ENCODE peak calls at places on chromosomes 2 and 18, in six cellular contexts. One of them, this sample, is unnamed.
A peak's percentile ranks its signal among the peaks of the same experiment; 100 is the strongest.

GRCh38 chr2:223528036-223528435 is 74.1 kb downstream of the SCG2 start:
- DNase-seq in tibial artery: no peak
- DNase-seq in stimulated activated CD8-positive, alpha-beta memory T cell treated with anti-CD3 and anti-CD28 coated beads, Interleukin-15, amount 100 ng/mL, for 48 hours: no peak
- DNase-seq in CD8-positive, alpha-beta T cell: no peak
- DNase-seq in posterior cingulate gyrus: no peak
- DNase-seq in activated CD4-positive, alpha-beta T cell treated with anti-CD3 and anti-CD28 coated beads, Interleukin-2, amount 10 ng/mL, durations not matched to agents 7 days and 5 days: no peak
- DNase-seq in this sample: no peak

GRCh38 chr2:10712186-10712809 is 9.1 kb upstream of the ATP6V1C2 start:
- DNase-seq in tibial artery: no peak
- DNase-seq in stimulated activated CD8-positive, alpha-beta memory T cell treated with anti-CD3 and anti-CD28 coated beads, Interleukin-15, amount 100 ng/mL, for 48 hours: no peak
- DNase-seq in CD8-positive, alpha-beta T cell: no peak
- DNase-seq in posterior cingulate gyrus: no peak
- DNase-seq in activated CD4-positive, alpha-beta T cell treated with anti-CD3 and anti-CD28 coated beads, Interleukin-2, amount 10 ng/mL, durations not matched to agents 7 days and 5 days: peak; percentile 34
- DNase-seq in this sample: no peak

GRCh38 chr2:66850406-66850805 is 415.5 kb downstream of the MEIS1 start:
- DNase-seq in tibial artery: no peak
- DNase-seq in stimulated activated CD8-positive, alpha-beta memory T cell treated with anti-CD3 and anti-CD28 coated beads, Interleukin-15, amount 100 ng/mL, for 48 hours: no peak
- DNase-seq in CD8-positive, alpha-beta T cell: no peak
- DNase-seq in posterior cingulate gyrus: no peak
- DNase-seq in activated CD4-positive, alpha-beta T cell treated with anti-CD3 and anti-CD28 coated beads, Interleukin-2, amount 10 ng/mL, durations not matched to agents 7 days and 5 days: no peak
- DNase-seq in this sample: no peak

GRCh38 chr2:100237046-100237615 is 85.2 kb downstream of the LONRF2 start:
- DNase-seq in tibial artery: no peak
- DNase-seq in stimulated activated CD8-positive, alpha-beta memory T cell treated with anti-CD3 and anti-CD28 coated beads, Interleukin-15, amount 100 ng/mL, for 48 hours: no peak
- DNase-seq in CD8-positive, alpha-beta T cell: no peak
- DNase-seq in posterior cingulate gyrus: no peak
- DNase-seq in activated CD4-positive, alpha-beta T cell treated with anti-CD3 and anti-CD28 coated beads, Interleukin-2, amount 10 ng/mL, durations not matched to agents 7 days and 5 days: no peak
- DNase-seq in this sample: no peak

GRCh38 chr2:8229546-8229986 is 452.3 kb upstream of the ID2 start:
- DNase-seq in tibial artery: peak; percentile 88
- DNase-seq in stimulated activated CD8-positive, alpha-beta memory T cell treated with anti-CD3 and anti-CD28 coated beads, Interleukin-15, amount 100 ng/mL, for 48 hours: peak; percentile 32
- DNase-seq in CD8-positive, alpha-beta T cell: peak; percentile 58
- DNase-seq in posterior cingulate gyrus: peak; percentile 24
- DNase-seq in activated CD4-positive, alpha-beta T cell treated with anti-CD3 and anti-CD28 coated beads, Interleukin-2, amount 10 ng/mL, durations not matched to agents 7 days and 5 days: peak; percentile 60
- DNase-seq in this sample: peak; percentile 10

GRCh38 chr18:38940863-38941531 is 1375.4 kb upstream of the CELF4 start:
- DNase-seq in tibial artery: no peak
- DNase-seq in stimulated activated CD8-positive, alpha-beta memory T cell treated with anti-CD3 and anti-CD28 coated beads, Interleukin-15, amount 100 ng/mL, for 48 hours: peak; percentile 36
- DNase-seq in CD8-positive, alpha-beta T cell: peak; percentile 56
- DNase-seq in posterior cingulate gyrus: no peak
- DNase-seq in activated CD4-positive, alpha-beta T cell treated with anti-CD3 and anti-CD28 coated beads, Interleukin-2, amount 10 ng/mL, durations not matched to agents 7 days and 5 days: peak; percentile 52
- DNase-seq in this sample: no peak

GRCh38 chr2:189276277-189276676 is 96.7 kb upstream of the COL5A2 start:
- DNase-seq in tibial artery: no peak
- DNase-seq in stimulated activated CD8-positive, alpha-beta memory T cell treated with anti-CD3 and anti-CD28 coated beads, Interleukin-15, amount 100 ng/mL, for 48 hours: no peak
- DNase-seq in CD8-positive, alpha-beta T cell: no peak
- DNase-seq in posterior cingulate gyrus: no peak
- DNase-seq in activated CD4-positive, alpha-beta T cell treated with anti-CD3 and anti-CD28 coated beads, Interleukin-2, amount 10 ng/mL, durations not matched to agents 7 days and 5 days: no peak
- DNase-seq in this sample: no peak

GRCh38 chr2:192741889-192742288 is 547.2 kb upstream of the TMEFF2 start:
- DNase-seq in tibial artery: no peak
- DNase-seq in stimulated activated CD8-positive, alpha-beta memory T cell treated with anti-CD3 and anti-CD28 coated beads, Interleukin-15, amount 100 ng/mL, for 48 hours: no peak
- DNase-seq in CD8-positive, alpha-beta T cell: no peak
- DNase-seq in posterior cingulate gyrus: no peak
- DNase-seq in activated CD4-positive, alpha-beta T cell treated with anti-CD3 and anti-CD28 coated beads, Interleukin-2, amount 10 ng/mL, durations not matched to agents 7 days and 5 days: no peak
- DNase-seq in this sample: no peak

GRCh38 chr2:167783266-167784070 is 463.9 kb downstream of the STK39 start:
- DNase-seq in tibial artery: no peak
- DNase-seq in stimulated activated CD8-positive, alpha-beta memory T cell treated with anti-CD3 and anti-CD28 coated beads, Interleukin-15, amount 100 ng/mL, for 48 hours: no peak
- DNase-seq in CD8-positive, alpha-beta T cell: no peak
- DNase-seq in posterior cingulate gyrus: peak; percentile 16
- DNase-seq in activated CD4-positive, alpha-beta T cell treated with anti-CD3 and anti-CD28 coated beads, Interleukin-2, amount 10 ng/mL, durations not matched to agents 7 days and 5 days: no peak
- DNase-seq in this sample: no peak

GRCh38 chr2:95354469-95354901 is 48.0 kb upstream of the FAHD2A start:
- DNase-seq in tibial artery: peak; percentile 44
- DNase-seq in stimulated activated CD8-positive, alpha-beta memory T cell treated with anti-CD3 and anti-CD28 coated beads, Interleukin-15, amount 100 ng/mL, for 48 hours: no peak
- DNase-seq in CD8-positive, alpha-beta T cell: no peak
- DNase-seq in posterior cingulate gyrus: no peak
- DNase-seq in activated CD4-positive, alpha-beta T cell treated with anti-CD3 and anti-CD28 coated beads, Interleukin-2, amount 10 ng/mL, durations not matched to agents 7 days and 5 days: no peak
- DNase-seq in this sample: no peak

GRCh38 chr18:47246027-47246971 is 5.2 kb downstream of the SKOR2 start:
- DNase-seq in tibial artery: no peak
- DNase-seq in stimulated activated CD8-positive, alpha-beta memory T cell treated with anti-CD3 and anti-CD28 coated beads, Interleukin-15, amount 100 ng/mL, for 48 hours: no peak
- DNase-seq in CD8-positive, alpha-beta T cell: no peak
- DNase-seq in posterior cingulate gyrus: no peak
- DNase-seq in activated CD4-positive, alpha-beta T cell treated with anti-CD3 and anti-CD28 coated beads, Interleukin-2, amount 10 ng/mL, durations not matched to agents 7 days and 5 days: no peak
- DNase-seq in this sample: no peak

GRCh38 chr2:795245-796041 is 118.2 kb upstream of the TMEM18 start:
- DNase-seq in tibial artery: no peak
- DNase-seq in stimulated activated CD8-positive, alpha-beta memory T cell treated with anti-CD3 and anti-CD28 coated beads, Interleukin-15, amount 100 ng/mL, for 48 hours: no peak
- DNase-seq in CD8-positive, alpha-beta T cell: no peak
- DNase-seq in posterior cingulate gyrus: no peak
- DNase-seq in activated CD4-positive, alpha-beta T cell treated with anti-CD3 and anti-CD28 coated beads, Interleukin-2, amount 10 ng/mL, durations not matched to agents 7 days and 5 days: no peak
- DNase-seq in this sample: no peak

GRCh38 chr2:83901322-83901721 is 557.8 kb downstream of the SUCLG1 start:
- DNase-seq in tibial artery: no peak
- DNase-seq in stimulated activated CD8-positive, alpha-beta memory T cell treated with anti-CD3 and anti-CD28 coated beads, Interleukin-15, amount 100 ng/mL, for 48 hours: no peak
- DNase-seq in CD8-positive, alpha-beta T cell: no peak
- DNase-seq in posterior cingulate gyrus: no peak
- DNase-seq in activated CD4-positive, alpha-beta T cell treated with anti-CD3 and anti-CD28 coated beads, Interleukin-2, amount 10 ng/mL, durations not matched to agents 7 days and 5 days: no peak
- DNase-seq in this sample: no peak

GRCh38 chr2:97991081-97991856 is 4.5 kb downstream of the TMEM131 start:
- DNase-seq in tibial artery: no peak
- DNase-seq in stimulated activated CD8-positive, alpha-beta memory T cell treated with anti-CD3 and anti-CD28 coated beads, Interleukin-15, amount 100 ng/mL, for 48 hours: no peak
- DNase-seq in CD8-positive, alpha-beta T cell: no peak
- DNase-seq in posterior cingulate gyrus: no peak
- DNase-seq in activated CD4-positive, alpha-beta T cell treated with anti-CD3 and anti-CD28 coated beads, Interleukin-2, amount 10 ng/mL, durations not matched to agents 7 days and 5 days: no peak
- DNase-seq in this sample: no peak

GRCh38 chr2:39264733-39265132 is 21.0 kb upstream of the CDKL4 start:
- DNase-seq in tibial artery: no peak
- DNase-seq in stimulated activated CD8-positive, alpha-beta memory T cell treated with anti-CD3 and anti-CD28 coated beads, Interleukin-15, amount 100 ng/mL, for 48 hours: no peak
- DNase-seq in CD8-positive, alpha-beta T cell: no peak
- DNase-seq in posterior cingulate gyrus: no peak
- DNase-seq in activated CD4-positive, alpha-beta T cell treated with anti-CD3 and anti-CD28 coated beads, Interleukin-2, amount 10 ng/mL, durations not matched to agents 7 days and 5 days: no peak
- DNase-seq in this sample: no peak

GRCh38 chr2:230170532-230170931 is 49.3 kb downstream of the SP110 start:
- DNase-seq in tibial artery: no peak
- DNase-seq in stimulated activated CD8-positive, alpha-beta memory T cell treated with anti-CD3 and anti-CD28 coated beads, Interleukin-15, amount 100 ng/mL, for 48 hours: no peak
- DNase-seq in CD8-positive, alpha-beta T cell: no peak
- DNase-seq in posterior cingulate gyrus: no peak
- DNase-seq in activated CD4-positive, alpha-beta T cell treated with anti-CD3 and anti-CD28 coated beads, Interleukin-2, amount 10 ng/mL, durations not matched to agents 7 days and 5 days: peak; percentile 17
- DNase-seq in this sample: no peak

GRCh38 chr2:240464514-240465241 is 29.2 kb downstream of the GPC1 start:
- DNase-seq in tibial artery: peak; percentile 64
- DNase-seq in stimulated activated CD8-positive, alpha-beta memory T cell treated with anti-CD3 and anti-CD28 coated beads, Interleukin-15, amount 100 ng/mL, for 48 hours: no peak
- DNase-seq in CD8-positive, alpha-beta T cell: no peak
- DNase-seq in posterior cingulate gyrus: no peak
- DNase-seq in activated CD4-positive, alpha-beta T cell treated with anti-CD3 and anti-CD28 coated beads, Interleukin-2, amount 10 ng/mL, durations not matched to agents 7 days and 5 days: no peak
- DNase-seq in this sample: no peak

GRCh38 chr2:147224070-147224469 is 620.8 kb upstream of the ACVR2A start:
- DNase-seq in tibial artery: no peak
- DNase-seq in stimulated activated CD8-positive, alpha-beta memory T cell treated with anti-CD3 and anti-CD28 coated beads, Interleukin-15, amount 100 ng/mL, for 48 hours: no peak
- DNase-seq in CD8-positive, alpha-beta T cell: no peak
- DNase-seq in posterior cingulate gyrus: no peak
- DNase-seq in activated CD4-positive, alpha-beta T cell treated with anti-CD3 and anti-CD28 coated beads, Interleukin-2, amount 10 ng/mL, durations not matched to agents 7 days and 5 days: no peak
- DNase-seq in this sample: no peak

GRCh38 chr18:70671889-70672551 is 383.2 kb downstream of the SOCS6 start:
- DNase-seq in tibial artery: no peak
- DNase-seq in stimulated activated CD8-positive, alpha-beta memory T cell treated with anti-CD3 and anti-CD28 coated beads, Interleukin-15, amount 100 ng/mL, for 48 hours: no peak
- DNase-seq in CD8-positive, alpha-beta T cell: peak; percentile 43
- DNase-seq in posterior cingulate gyrus: no peak
- DNase-seq in activated CD4-positive, alpha-beta T cell treated with anti-CD3 and anti-CD28 coated beads, Interleukin-2, amount 10 ng/mL, durations not matched to agents 7 days and 5 days: no peak
- DNase-seq in this sample: no peak

GRCh38 chr2:131556998-131557397 is 29.3 kb downstream of the CCDC74A start:
- DNase-seq in tibial artery: no peak
- DNase-seq in stimulated activated CD8-positive, alpha-beta memory T cell treated with anti-CD3 and anti-CD28 coated beads, Interleukin-15, amount 100 ng/mL, for 48 hours: no peak
- DNase-seq in CD8-positive, alpha-beta T cell: no peak
- DNase-seq in posterior cingulate gyrus: no peak
- DNase-seq in activated CD4-positive, alpha-beta T cell treated with anti-CD3 and anti-CD28 coated beads, Interleukin-2, amount 10 ng/mL, durations not matched to agents 7 days and 5 days: no peak
- DNase-seq in this sample: no peak

GRCh38 chr2:71181316-71181715 is 45.6 kb downstream of the PAIP2B start:
- DNase-seq in tibial artery: no peak
- DNase-seq in stimulated activated CD8-positive, alpha-beta memory T cell treated with anti-CD3 and anti-CD28 coated beads, Interleukin-15, amount 100 ng/mL, for 48 hours: no peak
- DNase-seq in CD8-positive, alpha-beta T cell: no peak
- DNase-seq in posterior cingulate gyrus: no peak
- DNase-seq in activated CD4-positive, alpha-beta T cell treated with anti-CD3 and anti-CD28 coated beads, Interleukin-2, amount 10 ng/mL, durations not matched to agents 7 days and 5 days: no peak
- DNase-seq in this sample: no peak

GRCh38 chr2:238132463-238133450 is 5.7 kb upstream of the KLHL30 start:
- DNase-seq in tibial artery: peak; percentile 62
- DNase-seq in stimulated activated CD8-positive, alpha-beta memory T cell treated with anti-CD3 and anti-CD28 coated beads, Interleukin-15, amount 100 ng/mL, for 48 hours: no peak
- DNase-seq in CD8-positive, alpha-beta T cell: no peak
- DNase-seq in posterior cingulate gyrus: no peak
- DNase-seq in activated CD4-positive, alpha-beta T cell treated with anti-CD3 and anti-CD28 coated beads, Interleukin-2, amount 10 ng/mL, durations not matched to agents 7 days and 5 days: no peak
- DNase-seq in this sample: no peak

GRCh38 chr2:147232225-147232669 is 612.6 kb upstream of the ACVR2A start:
- DNase-seq in tibial artery: no peak
- DNase-seq in stimulated activated CD8-positive, alpha-beta memory T cell treated with anti-CD3 and anti-CD28 coated beads, Interleukin-15, amount 100 ng/mL, for 48 hours: no peak
- DNase-seq in CD8-positive, alpha-beta T cell: no peak
- DNase-seq in posterior cingulate gyrus: no peak
- DNase-seq in activated CD4-positive, alpha-beta T cell treated with anti-CD3 and anti-CD28 coated beads, Interleukin-2, amount 10 ng/mL, durations not matched to agents 7 days and 5 days: no peak
- DNase-seq in this sample: no peak

GRCh38 chr18:58493516-58494253 is 135.2 kb downstream of the ALPK2 start:
- DNase-seq in tibial artery: peak; percentile 72
- DNase-seq in stimulated activated CD8-positive, alpha-beta memory T cell treated with anti-CD3 and anti-CD28 coated beads, Interleukin-15, amount 100 ng/mL, for 48 hours: peak; percentile 55
- DNase-seq in CD8-positive, alpha-beta T cell: peak; percentile 60
- DNase-seq in posterior cingulate gyrus: peak; percentile 81
- DNase-seq in activated CD4-positive, alpha-beta T cell treated with anti-CD3 and anti-CD28 coated beads, Interleukin-2, amount 10 ng/mL, durations not matched to agents 7 days and 5 days: peak; percentile 84
- DNase-seq in this sample: no peak

GRCh38 chr2:167862787-167863186 is 384.6 kb downstream of the STK39 start:
- DNase-seq in tibial artery: no peak
- DNase-seq in stimulated activated CD8-positive, alpha-beta memory T cell treated with anti-CD3 and anti-CD28 coated beads, Interleukin-15, amount 100 ng/mL, for 48 hours: no peak
- DNase-seq in CD8-positive, alpha-beta T cell: no peak
- DNase-seq in posterior cingulate gyrus: no peak
- DNase-seq in activated CD4-positive, alpha-beta T cell treated with anti-CD3 and anti-CD28 coated beads, Interleukin-2, amount 10 ng/mL, durations not matched to agents 7 days and 5 days: no peak
- DNase-seq in this sample: no peak

GRCh38 chr18:26386002-26386401 is 159.8 kb downstream of the TAF4B start:
- DNase-seq in tibial artery: no peak
- DNase-seq in stimulated activated CD8-positive, alpha-beta memory T cell treated with anti-CD3 and anti-CD28 coated beads, Interleukin-15, amount 100 ng/mL, for 48 hours: no peak
- DNase-seq in CD8-positive, alpha-beta T cell: no peak
- DNase-seq in posterior cingulate gyrus: no peak
- DNase-seq in activated CD4-positive, alpha-beta T cell treated with anti-CD3 and anti-CD28 coated beads, Interleukin-2, amount 10 ng/mL, durations not matched to agents 7 days and 5 days: no peak
- DNase-seq in this sample: no peak

GRCh38 chr18:44518091-44518490 is 162.6 kb upstream of the SETBP1 start:
- DNase-seq in tibial artery: no peak
- DNase-seq in stimulated activated CD8-positive, alpha-beta memory T cell treated with anti-CD3 and anti-CD28 coated beads, Interleukin-15, amount 100 ng/mL, for 48 hours: no peak
- DNase-seq in CD8-positive, alpha-beta T cell: no peak
- DNase-seq in posterior cingulate gyrus: no peak
- DNase-seq in activated CD4-positive, alpha-beta T cell treated with anti-CD3 and anti-CD28 coated beads, Interleukin-2, amount 10 ng/mL, durations not matched to agents 7 days and 5 days: no peak
- DNase-seq in this sample: no peak

GRCh38 chr18:78296152-78296551 is 683.5 kb upstream of the SALL3 start:
- DNase-seq in tibial artery: no peak
- DNase-seq in stimulated activated CD8-positive, alpha-beta memory T cell treated with anti-CD3 and anti-CD28 coated beads, Interleukin-15, amount 100 ng/mL, for 48 hours: no peak
- DNase-seq in CD8-positive, alpha-beta T cell: no peak
- DNase-seq in posterior cingulate gyrus: no peak
- DNase-seq in activated CD4-positive, alpha-beta T cell treated with anti-CD3 and anti-CD28 coated beads, Interleukin-2, amount 10 ng/mL, durations not matched to agents 7 days and 5 days: no peak
- DNase-seq in this sample: no peak

GRCh38 chr2:27320958-27321543 is 1.8 kb downstream of the MPV17 start:
- DNase-seq in tibial artery: no peak
- DNase-seq in stimulated activated CD8-positive, alpha-beta memory T cell treated with anti-CD3 and anti-CD28 coated beads, Interleukin-15, amount 100 ng/mL, for 48 hours: no peak
- DNase-seq in CD8-positive, alpha-beta T cell: no peak
- DNase-seq in posterior cingulate gyrus: no peak
- DNase-seq in activated CD4-positive, alpha-beta T cell treated with anti-CD3 and anti-CD28 coated beads, Interleukin-2, amount 10 ng/mL, durations not matched to agents 7 days and 5 days: no peak
- DNase-seq in this sample: no peak

GRCh38 chr2:27400348-27401135 is 8.8 kb downstream of the PPM1G start:
- DNase-seq in tibial artery: no peak
- DNase-seq in stimulated activated CD8-positive, alpha-beta memory T cell treated with anti-CD3 and anti-CD28 coated beads, Interleukin-15, amount 100 ng/mL, for 48 hours: no peak
- DNase-seq in CD8-positive, alpha-beta T cell: no peak
- DNase-seq in posterior cingulate gyrus: no peak
- DNase-seq in activated CD4-positive, alpha-beta T cell treated with anti-CD3 and anti-CD28 coated beads, Interleukin-2, amount 10 ng/mL, durations not matched to agents 7 days and 5 days: no peak
- DNase-seq in this sample: no peak

GRCh38 chr2:38515155-38516074 is 87.3 kb downstream of the HNRNPLL start:
- DNase-seq in tibial artery: no peak
- DNase-seq in stimulated activated CD8-positive, alpha-beta memory T cell treated with anti-CD3 and anti-CD28 coated beads, Interleukin-15, amount 100 ng/mL, for 48 hours: no peak
- DNase-seq in CD8-positive, alpha-beta T cell: no peak
- DNase-seq in posterior cingulate gyrus: peak; percentile 67
- DNase-seq in activated CD4-positive, alpha-beta T cell treated with anti-CD3 and anti-CD28 coated beads, Interleukin-2, amount 10 ng/mL, durations not matched to agents 7 days and 5 days: no peak
- DNase-seq in this sample: no peak

GRCh38 chr2:20676353-20677215 is 9.6 kb downstream of the GDF7 start:
- DNase-seq in tibial artery: no peak
- DNase-seq in stimulated activated CD8-positive, alpha-beta memory T cell treated with anti-CD3 and anti-CD28 coated beads, Interleukin-15, amount 100 ng/mL, for 48 hours: no peak
- DNase-seq in CD8-positive, alpha-beta T cell: no peak
- DNase-seq in posterior cingulate gyrus: no peak
- DNase-seq in activated CD4-positive, alpha-beta T cell treated with anti-CD3 and anti-CD28 coated beads, Interleukin-2, amount 10 ng/mL, durations not matched to agents 7 days and 5 days: no peak
- DNase-seq in this sample: no peak